ENCODE peak calls at places on chromosomes 6 and 20, in five cellular contexts. N, X, U, V and W are unnamed samples. For H3K4me1, the result is how much of the 10 kb centered on the place peaks cover.

GRCh38 chr6:139159016-139159415 is 24.1 kb downstream of the HECA start:
- DNase-seq in N (no peak), X (no peak), U (no peak), V (no peak), W (no peak)

GRCh38 chr20:45354423-45355208 is 6.4 kb upstream of the SDC4 start:
- DNase-seq in N (peak), X (no peak), U (no peak), V (no peak), W (no peak)

GRCh38 chr6:20178327-20178726 is 33.9 kb downstream of the MBOAT1 start:
- DNase-seq in N (no peak), X (no peak), U (no peak), V (no peak), W (no peak)

GRCh38 chr6:134351615-134352474 is 33.9 kb upstream of the SGK1 start:
- DNase-seq in N (no peak), X (no peak), U (peak), V (no peak), W (no peak)

GRCh38 chr6:126976263-126976797 is 142.1 kb upstream of the RSPO3 start:
- DNase-seq in N (no peak), X (no peak), U (no peak), V (no peak), W (no peak)

GRCh38 chr6:135488023-135488422 is 9.5 kb downstream of the AHI1 start:
- DNase-seq in N (peak), X (no peak), U (no peak), V (no peak), W (no peak)

GRCh38 chr20:1946762-1947534 is 46.9 kb downstream of the PDYN start:
- DNase-seq in N (peak), X (peak), U (no peak), V (peak), W (peak)

GRCh38 chr6:31128093-31128676 is 7.9 kb upstream of the CDSN start:
- DNase-seq in N (peak), X (peak), U (peak), V (peak), W (peak)

GRCh38 chr6:144883915-144884314 is 598.8 kb downstream of the UTRN start:
- DNase-seq in N (no peak), X (no peak), U (no peak), V (no peak), W (no peak)

GRCh38 chr6:43942616-43943015 is 172.6 kb downstream of the VEGFA start:
- DNase-seq in N (no peak), X (no peak), U (no peak), V (no peak), W (no peak)

GRCh38 chr6:84652356-84653026 is 111.9 kb downstream of the TBX18 start:
- DNase-seq in N (peak), X (no peak), U (no peak), V (no peak), W (no peak)

GRCh38 chr20:38065764-38066375 is 32.3 kb downstream of the RPRD1B start:
- DNase-seq in N (no peak), X (peak), U (no peak), V (no peak), W (peak)

GRCh38 chr20:46838002-46838401 is 56.6 kb upstream of the EYA2 start:
- DNase-seq in N (no peak), X (no peak), U (no peak), V (no peak), W (no peak)

GRCh38 chr6:64062960-64063683 is 427.5 kb downstream of the PHF3 start:
- DNase-seq in N (peak), X (no peak), U (no peak), V (no peak), W (no peak)

GRCh38 chr6:130677766-130678165 is 149.4 kb upstream of the SMLR1 start:
- DNase-seq in N (no peak), X (no peak), U (no peak), V (no peak), W (no peak)

GRCh38 chr6:101195581-101195980 is 197.9 kb upstream of the GRIK2 start:
- DNase-seq in N (no peak), X (no peak), U (no peak), V (no peak), W (no peak)

GRCh38 chr20:24672886-24673677 is 203.7 kb downstream of the SYNDIG1 start:
- DNase-seq in N (peak), X (no peak), U (no peak), V (no peak), W (no peak)

GRCh38 chr6:23775127-23775526 is 350.9 kb upstream of the NRSN1 start:
- DNase-seq in N (no peak), X (no peak), U (no peak), V (no peak), W (no peak)

GRCh38 chr6:6811151-6812002 is 222.9 kb downstream of the LY86 start:
- DNase-seq in N (peak), X (peak), U (peak), V (no peak), W (no peak)

GRCh38 chr20:17675519-17676377 is 6.3 kb downstream of the RRBP1 start:
- DNase-seq in N (no peak), X (no peak), U (no peak), V (no peak), W (no peak)

GRCh38 chr6:7243188-7243942 is 69.6 kb downstream of the SSR1 start:
- DNase-seq in N (peak), X (peak), U (peak), V (peak), W (no peak)

GRCh38 chr6:113825776-113826175 is 31.4 kb upstream of the MARCKS start:
- DNase-seq in N (peak), X (no peak), U (no peak), V (peak), W (peak)

GRCh38 chr6:168574699-168575195 is 133.8 kb downstream of the SMOC2 start:
- DNase-seq in N (no peak), X (no peak), U (no peak), V (peak), W (peak)

GRCh38 chr20:47907031-47907670 is 121.9 kb upstream of the SULF2 start:
- DNase-seq in N (no peak), X (no peak), U (no peak), V (no peak), W (no peak)

GRCh38 chr20:64224344-64225165 is 31.0 kb upstream of the PCMTD2 start:
- DNase-seq in N (peak), X (no peak), U (no peak), V (peak), W (no peak)

GRCh38 chr6:141513830-141514229 is 618.9 kb upstream of the GJE1 start:
- DNase-seq in N (peak), X (no peak), U (peak), V (no peak), W (no peak)

GRCh38 chr20:651713-652610 is 1.0 kb downstream of the SRXN1 start:
- DNase-seq in N (no peak), X (no peak), U (peak), V (peak), W (no peak)

GRCh38 chr6:1890987-1891386 is 281.3 kb downstream of the FOXC1 start:
- DNase-seq in N (no peak), X (no peak), U (no peak), V (no peak), W (no peak)

GRCh38 chr6:106116125-106116524 is 30.0 kb downstream of the PRDM1 start:
- DNase-seq in N (no peak), X (no peak), U (no peak), V (peak), W (peak)

GRCh38 chr6:46370622-46371021 is 120.6 kb downstream of the RCAN2 start:
- DNase-seq in N (no peak), X (peak), U (no peak), V (no peak), W (no peak)

GRCh38 chr20:47998736-47999135 is 213.5 kb upstream of the SULF2 start:
- DNase-seq in N (no peak), X (no peak), U (no peak), V (no peak), W (no peak)

GRCh38 chr6:2738373-2738979 is 12.2 kb downstream of the MYLK4 start:
- DNase-seq in N (peak), X (peak), U (peak), V (peak), W (no peak)

GRCh38 chr6:29620629-29621028 is 12.4 kb downstream of the GABBR1 start:
- DNase-seq in N (no peak), X (no peak), U (no peak), V (no peak), W (no peak)

GRCh38 chr6:89984926-89985743 is 90.9 kb downstream of the GJA10 start:
- DNase-seq in N (peak), X (no peak), U (no peak), V (no peak), W (peak)

GRCh38 chr20:62364911-62365736 is 2.0 kb downstream of the LAMA5 start:
- DNase-seq in N (no peak), X (no peak), U (no peak), V (peak), W (peak)

GRCh38 chr20:62362590-62362940 is 4.5 kb downstream of the LAMA5 start:
- DNase-seq in N (no peak), X (no peak), U (no peak), V (no peak), W (no peak)

GRCh38 chr20:62362991-62363919 is 3.9 kb downstream of the LAMA5 start:
- DNase-seq in N (no peak), X (no peak), U (no peak), V (peak), W (peak)

GRCh38 chr20:62365814-62366369 is 1.2 kb downstream of the LAMA5 start:
- DNase-seq in N (no peak), X (no peak), U (no peak), V (peak), W (peak)

GRCh38 chr20:62363920-62364851 is 2.9 kb downstream of the LAMA5 start:
- DNase-seq in N (no peak), X (no peak), U (no peak), V (peak), W (peak)
- H3K4me1 ChIP-seq in N (under half), X (half or more), U (under half), V (half or more), W (half or more)

DNA sequence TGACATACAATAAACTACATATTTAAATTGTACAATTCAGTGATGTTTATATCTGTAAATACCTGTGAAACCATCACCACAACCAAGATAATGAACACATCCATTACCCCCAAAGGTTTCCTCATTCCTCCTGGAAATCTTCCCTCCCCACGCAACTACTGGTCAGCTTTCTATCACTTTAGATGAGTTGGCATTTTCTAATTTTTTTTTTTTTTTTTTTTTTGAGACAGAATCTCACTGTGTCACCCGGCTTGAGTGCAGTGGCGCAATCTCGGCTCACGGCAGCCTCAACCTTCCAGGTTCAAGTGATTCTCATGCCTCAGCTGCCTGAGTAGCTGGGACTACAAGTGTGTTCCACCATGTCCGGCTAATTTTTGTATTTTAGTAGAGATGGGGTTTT is 31.7 kb upstream of the ECI2 start:
- DNase-seq in N (no peak), X (no peak), U (no peak), V (no peak), W (no peak)
- H3K4me1 ChIP-seq in N (under half), X (under half), U (under half), V (under half), W (under half)

GRCh38 chr6:17737704-17738252 is 31.1 kb upstream of the NUP153 start:
- DNase-seq in N (no peak), X (no peak), U (no peak), V (no peak), W (no peak)
- H3K4me1 ChIP-seq in N (under half), X (under half), U (under half), V (under half), W (under half)

DNA sequence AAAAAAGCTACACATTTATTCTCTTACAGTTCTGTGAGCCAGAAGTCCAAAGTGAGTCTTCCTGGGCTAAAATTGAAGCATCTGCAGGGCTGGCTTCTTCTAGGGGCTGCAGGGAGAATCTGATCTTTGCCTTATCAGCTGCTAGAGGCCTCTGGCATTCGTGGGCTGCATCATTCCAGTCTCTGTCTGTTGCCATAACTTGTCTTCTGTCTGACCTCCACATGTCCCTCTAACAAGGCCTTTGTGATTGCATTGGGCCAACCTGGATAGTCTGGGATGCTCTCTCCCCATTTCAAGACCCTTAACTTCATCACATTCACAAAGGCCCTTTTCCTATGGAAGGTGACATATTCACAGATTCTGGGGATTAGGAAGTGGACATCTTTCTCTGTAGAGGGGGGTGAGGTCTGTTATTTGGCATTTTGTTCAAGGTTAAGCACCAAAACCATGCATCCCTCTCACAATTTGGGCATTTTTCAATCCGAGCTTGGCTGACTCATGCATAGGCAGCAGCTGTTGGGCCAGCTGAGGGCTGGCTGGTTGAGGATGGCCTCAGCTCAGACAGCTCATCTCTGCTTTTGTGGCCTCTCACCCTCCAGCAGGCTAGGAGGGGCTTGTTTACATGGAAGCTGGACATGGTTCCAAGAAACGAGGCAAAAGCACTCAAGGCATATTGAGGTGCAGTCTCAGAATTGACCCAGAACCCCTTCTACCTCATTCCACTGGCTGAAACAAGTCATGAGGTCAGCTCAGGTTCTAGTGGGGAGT is 116.1 kb upstream of the NXT1 start:
- DNase-seq in N (peak), X (no peak), U (no peak), V (no peak), W (no peak)
- H3K4me1 ChIP-seq in N (under half), X (under half), U (under half), V (under half), W (under half)

DNA sequence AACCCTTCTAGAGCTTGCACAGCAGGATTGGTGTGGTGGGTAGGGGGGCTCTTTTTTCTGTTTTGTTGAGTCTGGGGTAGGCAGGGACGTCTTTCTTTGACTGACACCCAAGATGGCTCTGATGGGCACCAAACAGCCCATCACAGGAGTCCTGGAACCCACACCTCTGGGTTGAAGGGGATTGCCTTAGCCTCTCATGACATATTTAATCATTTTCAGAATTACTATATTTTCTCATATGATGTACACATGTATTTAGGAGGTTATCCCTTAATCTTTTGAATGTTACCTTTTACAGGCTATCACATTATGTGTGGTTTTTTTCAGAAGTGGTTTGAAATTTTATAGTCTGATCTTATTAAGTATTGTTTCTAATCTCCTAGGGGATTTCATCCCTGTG is 64.6 kb downstream of the RPP40 start:
- DNase-seq in N (no peak), X (no peak), U (no peak), V (no peak), W (no peak)
- H3K4me1 ChIP-seq in N (under half), X (under half), U (under half), V (under half), W (under half)

GRCh38 chr6:129297592-129297991 is 412.4 kb downstream of the ARHGAP18 start:
- DNase-seq in N (no peak), X (no peak), U (no peak), V (peak), W (no peak)
- H3K4me1 ChIP-seq in N (under half), X (under half), U (under half), V (under half), W (under half)